ENCODE peak calls at places on chromosomes 16 and 17, in six cellular contexts. F is effector memory CD4-positive, alpha-beta T cell; S is NCI-H2081 treated with DMSO at 0.1 percent for 48 hours; R is WTC11; Y is AG10803; A is DMS 273 treated with DMSO at 0.1 percent for 48 hours. I is an unnamed sample.

GRCh38 chr16:88915639-88916327 is 49.3 kb upstream of the PABPN1L start:
- DNase-seq in A (no peak), S (no peak), Y (no peak), F (no peak), R (no peak), I (no peak)

GRCh38 chr17:32720671-32721070 is 156.3 kb downstream of the MYO1D start:
- DNase-seq in R (no peak), Y (peak), A (no peak), F (no peak), S (no peak), I (no peak)

GRCh38 chr17:79609175-79609589 is 1.7 kb downstream of the RBFOX3 start:
- DNase-seq in A (no peak), S (no peak), Y (no peak), R (peak), F (no peak), I (no peak)

GRCh38 chr17:42287305-42288077 is 807 bp upstream of the STAT5A start:
- DNase-seq in R (no peak), A (no peak), S (no peak), Y (peak), F (no peak), I (no peak)

GRCh38 chr16:56382459-56382858 is 42.9 kb downstream of the AMFR start:
- DNase-seq in S (no peak), A (no peak), F (no peak), R (no peak), Y (peak), I (no peak)

GRCh38 chr17:45333702-45334092 is 16.9 kb upstream of the MAP3K14 start:
- DNase-seq in Y (no peak), S (no peak), F (no peak), R (no peak), A (no peak), I (no peak)

GRCh38 chr17:81030726-81031570 is 4.0 kb upstream of the BAIAP2 start:
- DNase-seq in Y (no peak), R (no peak), A (no peak), S (no peak), F (no peak), I (peak)

GRCh38 chr16:83934684-83934977 is 18.4 kb upstream of the OSGIN1 start:
- DNase-seq in F (no peak), R (no peak), A (no peak), S (no peak), Y (no peak), I (no peak)

GRCh38 chr17:2792541-2793169 is 3.6 kb upstream of the RAP1GAP2 start:
- DNase-seq in Y (no peak), S (no peak), R (no peak), A (no peak), F (peak), I (no peak)

GRCh38 chr17:6660765-6661463 is 9.4 kb downstream of the C17orf100 start:
- DNase-seq in R (no peak), F (no peak), Y (no peak), S (no peak), A (no peak), I (no peak)

GRCh38 chr17:67212716-67213417 is 32.1 kb downstream of the HELZ start:
- DNase-seq in Y (peak), F (no peak), S (no peak), R (no peak), A (no peak), I (no peak)

GRCh38 chr17:66467766-66468165 is 165.4 kb downstream of the PRKCA start:
- DNase-seq in Y (peak), A (no peak), S (no peak), R (no peak), F (no peak), I (no peak)

GRCh38 chr17:27958708-27959381 is 65.7 kb upstream of the LYRM9 start:
- DNase-seq in F (no peak), R (no peak), S (no peak), A (no peak), Y (no peak), I (no peak)

GRCh38 chr17:66309793-66310192 is 7.4 kb downstream of the PRKCA start:
- DNase-seq in R (no peak), S (no peak), F (no peak), A (no peak), Y (no peak), I (no peak)

GRCh38 chr17:67477687-67478086 is 100.6 kb downstream of the PITPNC1 start:
- DNase-seq in F (peak), A (no peak), R (no peak), S (no peak), Y (peak), I (no peak)

GRCh38 chr17:43907425-43907981 is at the start of gene MPP2:
- DNase-seq in A (peak), Y (peak), F (peak), S (no peak), R (peak), I (peak)

GRCh38 chr16:69048328-69049120 is 56.9 kb upstream of the HAS3 start:
- DNase-seq in A (no peak), S (no peak), Y (no peak), F (no peak), R (no peak), I (no peak)

GRCh38 chr16:3129137-3130131 is 5.4 kb upstream of the ZNF213 start:
- DNase-seq in F (peak), S (peak), Y (peak), R (peak), A (peak), I (peak)

GRCh38 chr17:60352569-60352968 is 39.4 kb downstream of the USP32 start:
- DNase-seq in F (no peak), R (no peak), S (no peak), A (no peak), Y (no peak), I (no peak)

GRCh38 chr17:35449371-35449931 is 885 bp upstream of the SLFN13 start:
- DNase-seq in Y (no peak), F (no peak), S (no peak), R (peak), A (no peak), I (no peak)

GRCh38 chr16:72189865-72190371 is 18.0 kb upstream of the PMFBP1 start:
- DNase-seq in Y (peak), F (no peak), A (no peak), S (no peak), R (no peak), I (peak)

I was measured in BE2C.